ENCODE peak calls at places on chromosomes 4 and X, in six cellular contexts. Z is fibroblast of mammary gland, Y is IMR-90, M is H9, O is AG04450, J is neural crest cell. K is an unnamed sample.

GRCh38 chr4:42641155-42641554 is 15.8 kb downstream of the ATP8A1 start:
- DNase-seq in M (no peak), J (no peak), O (no peak), Z (no peak), Y (no peak), K (no peak)

GRCh38 chr4:24794916-24795665 is at the start of gene SOD3:
- DNase-seq in J (peak), O (peak), Z (peak), Y (peak), M (peak), K (peak)

GRCh38 chr4:19700951-19701350 is 550.8 kb upstream of the SLIT2 start:
- DNase-seq in Z (peak), Y (peak), J (no peak), M (no peak), O (no peak), K (no peak)

GRCh38 chr4:173794662-173795061 is 264.6 kb upstream of the HAND2 start:
- DNase-seq in M (no peak), Z (peak), J (no peak), O (peak), Y (peak), K (no peak)

GRCh38 chr4:19615086-19615689 is 636.5 kb upstream of the SLIT2 start:
- DNase-seq in O (no peak), Z (no peak), M (peak), J (no peak), Y (no peak), K (no peak)

GRCh38 chr4:176001171-176002006 is 64.3 kb upstream of the WDR17 start:
- DNase-seq in O (no peak), J (peak), Z (peak), M (peak), Y (peak), K (peak)

GRCh38 chr4:94934201-94934600 is 176.4 kb downstream of the BMPR1B start:
- DNase-seq in Y (peak), Z (peak), J (no peak), M (no peak), O (peak), K (no peak)

GRCh38 chr4:88177981-88178632 is 19.7 kb upstream of the ABCG2 start:
- DNase-seq in M (peak), J (no peak), Y (peak), O (peak), Z (peak), K (no peak)

GRCh38 chr4:145352438-145353145 is 129.1 kb upstream of the SMAD1 start:
- DNase-seq in O (no peak), Z (no peak), Y (no peak), J (no peak), M (no peak), K (no peak)

GRCh38 chrX:134542485-134542884 is 82.5 kb downstream of the HPRT1 start:
- DNase-seq in Y (peak), M (no peak), J (no peak), Z (peak), O (no peak), K (no peak)

GRCh38 chrX:109190542-109190941 is 291.3 kb downstream of the GUCY2F start:
- DNase-seq in Y (no peak), J (no peak), M (no peak), O (no peak), Z (no peak), K (no peak)

GRCh38 chr4:6470502-6471302 is 1.7 kb downstream of the PPP2R2C start:
- DNase-seq in Z (peak), O (no peak), J (no peak), M (peak), Y (peak), K (peak)

GRCh38 chrX:147803948-147804347 is 107.8 kb upstream of the FMR1 start:
- DNase-seq in O (no peak), J (no peak), M (no peak), Z (peak), Y (no peak), K (peak)

GRCh38 chrX:133405498-133406180 is 9.7 kb downstream of the GPC4 start:
- DNase-seq in Y (no peak), Z (no peak), J (no peak), M (no peak), O (no peak), K (no peak)

GRCh38 chr4:136002316-136002715 is 1530.0 kb downstream of the PCDH18 start:
- DNase-seq in M (no peak), Y (no peak), J (no peak), Z (no peak), O (no peak), K (no peak)

GRCh38 chr4:38489924-38490639 is 173.9 kb upstream of the KLF3 start:
- DNase-seq in O (peak), Z (no peak), J (peak), Y (peak), M (peak), K (peak)

GRCh38 chrX:2872937-2873336 is 44.2 kb downstream of the GYG2 start:
- DNase-seq in J (no peak), O (no peak), Z (no peak), Y (no peak), M (no peak), K (no peak)

GRCh38 chr4:147651563-147651962 is 32.4 kb downstream of the PRMT9 start:
- DNase-seq in J (no peak), O (no peak), M (no peak), Y (no peak), Z (no peak), K (no peak)

GRCh38 chrX:41559662-41560061 is 112.5 kb downstream of the NYX start:
- DNase-seq in M (no peak), Y (peak), J (no peak), O (peak), Z (peak), K (no peak)

GRCh38 chr4:51958199-51958968 is 61.8 kb downstream of the LRRC66 start:
- DNase-seq in O (no peak), Y (no peak), Z (no peak), M (no peak), J (no peak), K (no peak)

DNA sequence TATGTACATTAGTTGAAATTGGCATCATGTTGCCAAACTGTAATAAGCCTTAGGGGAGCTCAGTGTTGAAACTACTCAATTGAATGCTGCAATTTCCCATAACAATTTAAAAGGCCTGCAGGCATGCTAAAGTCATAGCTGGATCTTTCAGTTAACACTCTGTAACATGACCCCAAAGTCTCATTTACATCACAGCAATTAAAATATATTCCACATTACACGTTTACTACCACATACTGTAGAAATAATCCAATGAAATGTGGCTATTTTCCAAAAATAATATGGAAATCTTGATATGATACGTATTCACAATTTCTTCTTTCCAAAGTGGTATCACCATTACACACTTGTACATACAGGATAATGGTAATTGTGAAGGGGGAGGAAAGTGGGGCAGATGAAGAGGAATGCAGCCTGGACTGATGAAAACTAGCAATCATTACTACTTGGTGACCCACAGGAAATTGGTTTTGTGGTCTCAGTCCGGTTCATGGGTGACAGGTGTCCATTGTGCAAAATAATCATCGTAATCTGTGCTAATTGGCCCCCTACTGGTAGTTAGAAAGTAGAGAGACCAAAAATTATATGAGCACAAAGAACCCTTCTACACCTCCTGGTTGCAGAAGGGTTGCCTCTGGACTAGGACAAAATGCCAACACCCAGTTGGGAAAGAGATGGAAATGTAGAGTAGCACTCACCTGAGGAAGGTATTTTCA is 63.7 kb downstream of the TENM3 start:
- DNase-seq in Y (peak), Z (peak), J (no peak), O (no peak), M (no peak), K (no peak)
- TF ChIP-seq CTCF in Y (peak), Z (peak), J (no peak), O (peak), M (no peak), K (peak)

GRCh38 chr4:61202638-61203495 is 2.7 kb downstream of the ADGRL3 start:
- DNase-seq in J (peak), M (peak), Y (no peak), Z (no peak), O (no peak), K (peak)
- TF ChIP-seq CTCF in J (no peak), M (no peak), Y (no peak), Z (no peak), O (no peak), K (no peak)

DNA sequence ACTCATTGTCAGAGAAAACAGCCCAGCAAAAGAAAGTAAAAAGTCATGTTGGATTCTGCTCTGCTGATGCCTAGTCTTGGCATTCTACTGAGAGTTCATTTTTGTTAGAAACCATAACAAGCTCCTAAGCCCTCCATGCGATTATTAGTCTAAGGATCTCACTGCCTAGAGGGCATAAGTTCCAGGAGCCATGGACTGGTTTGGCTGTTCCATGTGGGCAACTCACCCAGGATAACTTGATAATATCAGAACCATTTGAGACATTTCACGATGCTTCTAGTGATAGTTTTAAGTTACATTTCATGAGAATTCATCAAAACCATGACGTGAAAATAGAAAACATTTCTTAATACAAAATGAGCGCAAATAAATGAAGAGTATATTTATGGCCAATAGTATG is 376.8 kb upstream of the GALNT7 start:
- DNase-seq in M (no peak), J (no peak), O (no peak), Y (no peak), Z (no peak), K (no peak)
- TF ChIP-seq CTCF in M (no peak), J (no peak), O (no peak), Y (no peak), Z (no peak), K (no peak)

DNA sequence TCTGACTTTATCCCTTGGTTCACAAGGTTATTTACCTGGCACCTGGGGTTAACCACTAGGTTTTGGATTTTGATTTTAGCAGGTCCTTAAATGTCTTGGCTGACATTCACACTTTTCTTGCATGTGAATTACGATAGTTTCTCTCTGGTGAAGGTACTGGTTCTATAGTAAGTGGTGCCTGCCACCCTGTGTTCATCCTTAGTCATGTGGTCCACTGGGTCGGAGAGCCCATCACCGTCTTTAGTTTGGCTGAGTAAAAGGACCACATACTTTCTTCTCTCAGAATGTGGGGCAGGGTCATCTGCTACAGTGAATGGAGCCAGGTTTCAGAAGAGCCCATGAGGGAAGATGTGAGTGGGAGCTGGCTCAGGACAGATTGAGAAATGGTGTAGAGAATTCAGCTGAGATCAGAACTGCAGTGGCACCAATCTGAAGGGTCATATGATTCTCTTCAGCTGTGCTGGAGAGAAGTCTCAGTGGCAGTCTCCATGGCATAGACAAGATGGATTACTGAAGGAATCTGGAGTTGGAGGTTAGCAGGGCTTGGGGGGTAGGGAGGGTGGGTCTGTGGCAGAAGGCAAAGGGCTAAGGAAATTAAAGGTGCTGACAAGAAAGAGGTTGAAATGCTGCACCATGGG is 310.4 kb downstream of the GPAT3 start:
- DNase-seq in Y (no peak), J (no peak), M (no peak), O (no peak), Z (no peak), K (no peak)
- TF ChIP-seq CTCF in Y (no peak), J (no peak), M (no peak), O (no peak), Z (no peak), K (no peak)

GRCh38 chr4:111136438-111136837 is 513.6 kb upstream of the PITX2 start:
- DNase-seq in J (no peak), Z (peak), M (no peak), Y (peak), O (no peak), K (no peak)
- TF ChIP-seq CTCF in J (no peak), Z (peak), M (peak), Y (peak), O (peak), K (no peak)

K was measured in endothelial cell.